ENCODE peak calls at places on chromosomes 2 and 18, in six cellular contexts. Q is hippocampal formation; M is activated T-helper 1 cell treated with Interleukin-2 at 50 U/mL for 16 hours; E is HT1080; T is left cardiac atrium; B is activated CD8-positive, alpha-beta memory T cell treated with anti-CD3 and anti-CD28 coated beads, Interleukin-2, amount 50 U/mL, for 4 hours. V is an unnamed sample.

GRCh38 chr18:44098551-44099098 is 582.1 kb upstream of the SETBP1 start:
- DNase-seq in Q (no peak), M (no peak), E (peak; percentile 60), T (no peak), B (no peak), V (no peak)

GRCh38 chr2:101238930-101239759 is 13.5 kb upstream of the CNOT11 start:
- DNase-seq in Q (no peak), M (no peak), E (no peak), T (no peak), B (no peak), V (no peak)

GRCh38 chr2:25620077-25620476 is 53.3 kb downstream of the DTNB start:
- DNase-seq in Q (no peak), M (no peak), E (no peak), T (no peak), B (no peak), V (no peak)

GRCh38 chr2:202112041-202112440 is 39.0 kb downstream of the KIAA2012 start:
- DNase-seq in Q (no peak), M (no peak), E (no peak), T (no peak), B (no peak), V (no peak)

GRCh38 chr18:2554671-2555070 is 16.6 kb downstream of the METTL4 start:
- DNase-seq in Q (no peak), M (no peak), E (no peak), T (no peak), B (no peak), V (no peak)

GRCh38 chr18:75654928-75655745 is 227.6 kb upstream of the SMIM21 start:
- DNase-seq in Q (no peak), M (no peak), E (no peak), T (peak; percentile 29), B (no peak), V (no peak)

GRCh38 chr2:109178974-109179373 is 50.0 kb downstream of the SH3RF3 start:
- DNase-seq in Q (no peak), M (no peak), E (no peak), T (no peak), B (no peak), V (no peak)

GRCh38 chr2:112204411-112204810 is 50.4 kb downstream of the ZC3H8 start:
- DNase-seq in Q (no peak), M (no peak), E (no peak), T (no peak), B (no peak), V (no peak)

GRCh38 chr2:50223643-50224042 is 808.3 kb downstream of the NRXN1 start:
- DNase-seq in Q (no peak), M (no peak), E (no peak), T (no peak), B (no peak), V (no peak)

GRCh38 chr2:219664958-219665357 is 37.5 kb downstream of the SLC4A3 start:
- DNase-seq in Q (no peak), M (no peak), E (no peak), T (peak; percentile 72), B (no peak), V (no peak)

GRCh38 chr2:8535821-8536685 is 145.8 kb upstream of the ID2 start:
- DNase-seq in Q (peak; percentile 29), M (no peak), E (no peak), T (peak; percentile 35), B (no peak), V (no peak)

GRCh38 chr2:24957221-24957620 is 14.5 kb downstream of the DNAJC27 start:
- DNase-seq in Q (no peak), M (no peak), E (no peak), T (no peak), B (no peak), V (no peak)

GRCh38 chr2:147327636-147328035 is 517.2 kb upstream of the ACVR2A start:
- DNase-seq in Q (no peak), M (no peak), E (peak; percentile 16), T (no peak), B (no peak), V (no peak)

GRCh38 chr18:36078751-36079529 is 11.6 kb upstream of the RPRD1A start:
- DNase-seq in Q (no peak), M (no peak), E (peak; percentile 38), T (no peak), B (no peak), V (no peak)

GRCh38 chr2:17636989-17637906 is 96.8 kb downstream of the VSNL1 start:
- DNase-seq in Q (no peak), M (no peak), E (no peak), T (no peak), B (no peak), V (no peak)

GRCh38 chr2:216634317-216635148 is 1.3 kb downstream of the IGFBP2 start:
- DNase-seq in Q (no peak), M (no peak), E (no peak), T (no peak), B (no peak), V (no peak)

GRCh38 chr2:83435989-83436388 is 1023.1 kb downstream of the SUCLG1 start:
- DNase-seq in Q (no peak), M (no peak), E (no peak), T (no peak), B (no peak), V (no peak)

GRCh38 chr18:79337620-79338019 is 58.1 kb upstream of the NFATC1 start:
- DNase-seq in Q (no peak), M (no peak), E (no peak), T (no peak), B (no peak), V (no peak)

GRCh38 chr2:69041214-69041613 is 28.2 kb downstream of the ANTXR1 start:
- DNase-seq in Q (no peak), M (no peak), E (no peak), T (no peak), B (no peak), V (no peak)

GRCh38 chr18:32956591-32957310 is 183.9 kb upstream of the KLHL14 start:
- DNase-seq in Q (no peak), M (no peak), E (peak; percentile 75), T (no peak), B (no peak), V (no peak)

GRCh38 chr2:230910546-230911135 is 14.4 kb downstream of the GPR55 start:
- DNase-seq in Q (no peak), M (no peak), E (no peak), T (no peak), B (peak; percentile 8), V (peak; percentile 21)

GRCh38 chr2:98899041-98899702 is 36.9 kb downstream of the CRACDL start:
- DNase-seq in Q (no peak), M (no peak), E (no peak), T (no peak), B (no peak), V (no peak)

GRCh38 chr2:20049631-20050030 is 1.8 kb downstream of the LAPTM4A start:
- DNase-seq in Q (no peak), M (no peak), E (no peak), T (no peak), B (no peak), V (no peak)

GRCh38 chr2:53708988-53709387 is 58.6 kb upstream of the CHAC2 start:
- DNase-seq in Q (no peak), M (no peak), E (no peak), T (no peak), B (no peak), V (no peak)

GRCh38 chr2:11248-11941 is 34.9 kb downstream of the FAM110C start:
- DNase-seq in Q (no peak), M (peak; percentile 39), E (peak; percentile 61), T (peak; percentile 53), B (peak; percentile 58), V (peak; percentile 67)

GRCh38 chr18:9775172-9775571 is 67.1 kb downstream of the RAB31 start:
- DNase-seq in Q (no peak), M (no peak), E (no peak), T (no peak), B (no peak), V (no peak)

GRCh38 chr2:170530803-170531564 is 184.2 kb upstream of the SP5 start:
- DNase-seq in Q (no peak), M (no peak), E (no peak), T (no peak), B (no peak), V (no peak)

V was measured in activated naive CD8-positive, alpha-beta T cell treated with anti-CD3 and anti-CD28 coated beads, Interleukin-2, amount 10 ng/mL, durations not matched to agents 7 days and 5 days.